ENCODE peak calls at places on chromosomes 12 and 14, in nine cellular contexts. C, M, V, W, P, O, I, E and T are unnamed samples.

GRCh38 chr12:71938728-71939385 is at the start of gene TPH2:
- DNase-seq in C (peak), M (peak), V (peak), W (peak), P (peak), O (peak), I (peak), E (peak), T (peak)

GRCh38 chr14:94593749-94594431 is 12.7 kb downstream of the SERPINA5 start:
- DNase-seq in C (peak), M (no peak), V (no peak), W (peak), P (no peak), O (no peak), I (no peak), E (no peak), T (peak)

GRCh38 chr12:121713257-121714155 is 954 bp downstream of the TMEM120B start:
- DNase-seq in C (peak), M (no peak), V (no peak), W (peak), P (no peak), O (no peak), I (no peak), E (no peak), T (peak)

GRCh38 chr14:74019743-74020142 is 594 bp downstream of the BBOF1 start:
- DNase-seq in C (peak), M (no peak), V (no peak), W (no peak), P (no peak), O (no peak), I (peak), E (no peak), T (peak)

GRCh38 chr14:71231521-71232393 is 324.5 kb downstream of the PCNX1 start:
- DNase-seq in C (no peak), M (no peak), V (no peak), W (no peak), P (no peak), O (no peak), I (no peak), E (no peak), T (no peak)

GRCh38 chr14:20472566-20473206 is 3.5 kb downstream of the PNP start:
- DNase-seq in C (no peak), M (peak), V (no peak), W (no peak), P (no peak), O (no peak), I (no peak), E (no peak), T (no peak)

GRCh38 chr12:50013361-50014147 is 11.7 kb downstream of the RACGAP1 start:
- DNase-seq in C (no peak), M (no peak), V (no peak), W (no peak), P (no peak), O (no peak), I (no peak), E (no peak), T (no peak)

GRCh38 chr12:106386836-106387555 is 29.4 kb downstream of the POLR3B start:
- DNase-seq in C (no peak), M (no peak), V (no peak), W (no peak), P (no peak), O (no peak), I (no peak), E (no peak), T (no peak)

GRCh38 chr12:22610148-22610547 is 14.8 kb upstream of the ETNK1 start:
- DNase-seq in C (no peak), M (no peak), V (no peak), W (no peak), P (no peak), O (no peak), I (no peak), E (no peak), T (no peak)

GRCh38 chr14:21440857-21441256 is 15.1 kb downstream of the CHD8 start:
- DNase-seq in C (no peak), M (no peak), V (no peak), W (no peak), P (no peak), O (no peak), I (peak), E (no peak), T (no peak)

GRCh38 chr14:67569651-67570290 is 30.3 kb downstream of the PIGH start:
- DNase-seq in C (no peak), M (no peak), V (no peak), W (no peak), P (no peak), O (no peak), I (no peak), E (no peak), T (no peak)